ENCODE peak calls at places on chromosomes 1 and 21, in five cellular contexts. One of them, this sample, is unnamed.

GRCh38 chr1:48831579-48831978 is 54.9 kb upstream of the BEND5 start:
- DNase-seq in HepG2: no peak
- DNase-seq in neural progenitor cell: no peak
- DNase-seq in IMR-90: no peak
- DNase-seq in GM23338: no peak
- DNase-seq in this sample: no peak

GRCh38 chr1:176149939-176150807 is 56.9 kb downstream of the COP1 start:
- DNase-seq in IMR-90: no peak
- DNase-seq in neural progenitor cell: peak; percentile 14
- DNase-seq in GM23338: no peak
- DNase-seq in HepG2: peak; percentile 96
- DNase-seq in this sample: peak; percentile 49

GRCh38 chr1:59597420-59598199 is 217.1 kb upstream of the HOOK1 start:
- DNase-seq in IMR-90: peak; percentile 35
- DNase-seq in HepG2: no peak
- DNase-seq in neural progenitor cell: no peak
- DNase-seq in GM23338: no peak
- DNase-seq in this sample: no peak

GRCh38 chr1:9242338-9242969 is 7.9 kb downstream of the H6PD start:
- DNase-seq in IMR-90: no peak
- DNase-seq in GM23338: no peak
- DNase-seq in HepG2: peak; percentile 54
- DNase-seq in neural progenitor cell: no peak
- DNase-seq in this sample: peak; percentile 73

GRCh38 chr1:32195972-32196823 is 4.2 kb upstream of the CCDC28B start:
- DNase-seq in IMR-90: peak; percentile 54
- DNase-seq in HepG2: no peak
- DNase-seq in GM23338: no peak
- DNase-seq in neural progenitor cell: no peak
- DNase-seq in this sample: no peak

GRCh38 chr1:91755176-91755575 is 130.8 kb downstream of the TGFBR3 start:
- DNase-seq in neural progenitor cell: no peak
- DNase-seq in GM23338: no peak
- DNase-seq in IMR-90: peak; percentile 48
- DNase-seq in HepG2: no peak
- DNase-seq in this sample: no peak

GRCh38 chr1:206050655-206051235 is 2.2 kb upstream of the RHEX start:
- DNase-seq in HepG2: no peak
- DNase-seq in IMR-90: peak; percentile 2
- DNase-seq in GM23338: no peak
- DNase-seq in neural progenitor cell: no peak
- DNase-seq in this sample: no peak

GRCh38 chr21:32172106-32172505 is 106.7 kb downstream of the MIS18A start:
- DNase-seq in HepG2: no peak
- DNase-seq in neural progenitor cell: no peak
- DNase-seq in GM23338: no peak
- DNase-seq in IMR-90: no peak
- DNase-seq in this sample: no peak

GRCh38 chr1:54839824-54840223 is 38.7 kb upstream of the TTC22 start:
- DNase-seq in HepG2: no peak
- DNase-seq in IMR-90: no peak
- DNase-seq in GM23338: no peak
- DNase-seq in neural progenitor cell: no peak
- DNase-seq in this sample: no peak

GRCh38 chr1:162302246-162302645 is 74.4 kb downstream of the SPATA46 start:
- DNase-seq in neural progenitor cell: no peak
- DNase-seq in IMR-90: no peak
- DNase-seq in HepG2: no peak
- DNase-seq in GM23338: no peak
- DNase-seq in this sample: no peak

GRCh38 chr1:20896824-20897223 is 109.7 kb upstream of the HP1BP3 start:
- DNase-seq in IMR-90: no peak
- DNase-seq in HepG2: peak; percentile 92
- DNase-seq in GM23338: no peak
- DNase-seq in neural progenitor cell: no peak
- DNase-seq in this sample: peak; percentile 41

GRCh38 chr1:231190456-231190855 is 28.6 kb downstream of the TRIM67 start:
- DNase-seq in GM23338: no peak
- DNase-seq in IMR-90: no peak
- DNase-seq in HepG2: no peak
- DNase-seq in neural progenitor cell: no peak
- DNase-seq in this sample: no peak

GRCh38 chr1:187942986-187943385 is 1114.2 kb downstream of the PLA2G4A start:
- DNase-seq in GM23338: peak; percentile 2
- DNase-seq in neural progenitor cell: no peak
- DNase-seq in HepG2: no peak
- DNase-seq in IMR-90: peak; percentile 29
- DNase-seq in this sample: no peak

GRCh38 chr1:7198664-7199063 is 413.4 kb downstream of the CAMTA1 start:
- DNase-seq in HepG2: no peak
- DNase-seq in GM23338: no peak
- DNase-seq in neural progenitor cell: no peak
- DNase-seq in IMR-90: no peak
- DNase-seq in this sample: no peak

GRCh38 chr1:118878661-118879060 is 109.5 kb downstream of the TBX15 start:
- DNase-seq in HepG2: no peak
- DNase-seq in GM23338: no peak
- DNase-seq in IMR-90: no peak
- DNase-seq in neural progenitor cell: no peak
- DNase-seq in this sample: no peak
- H4K20me1 ChIP-seq in HepG2: no peaks in the 10 kb centered on the region
- H4K20me1 ChIP-seq in GM23338: no peaks in the 10 kb centered on the region
- H4K20me1 ChIP-seq in IMR-90: no peaks in the 10 kb centered on the region
- H4K20me1 ChIP-seq in neural progenitor cell: no peaks in the 10 kb centered on the region
- H4K20me1 ChIP-seq in this sample: no peaks in the 10 kb centered on the region

GRCh38 chr1:15762546-15762945 is 4.0 kb downstream of the FBLIM1 start:
- DNase-seq in GM23338: peak; percentile 59
- DNase-seq in IMR-90: no peak
- DNase-seq in HepG2: no peak
- DNase-seq in neural progenitor cell: no peak
- DNase-seq in this sample: no peak

GRCh38 chr1:15767941-15768340 is 9.3 kb downstream of the FBLIM1 start:
- DNase-seq in neural progenitor cell: no peak
- DNase-seq in HepG2: no peak
- DNase-seq in IMR-90: no peak
- DNase-seq in GM23338: no peak
- DNase-seq in this sample: no peak

GRCh38 chr1:15764269-15764764 is 5.7 kb downstream of the FBLIM1 start:
- DNase-seq in HepG2: no peak
- DNase-seq in neural progenitor cell: no peak
- DNase-seq in GM23338: no peak
- DNase-seq in IMR-90: no peak
- DNase-seq in this sample: peak; percentile 61

GRCh38 chr1:15765495-15766194 is 7.0 kb downstream of the FBLIM1 start:
- DNase-seq in IMR-90: peak; percentile 61
- DNase-seq in HepG2: no peak
- DNase-seq in neural progenitor cell: no peak
- DNase-seq in GM23338: no peak
- DNase-seq in this sample: peak; percentile 60

DNA sequence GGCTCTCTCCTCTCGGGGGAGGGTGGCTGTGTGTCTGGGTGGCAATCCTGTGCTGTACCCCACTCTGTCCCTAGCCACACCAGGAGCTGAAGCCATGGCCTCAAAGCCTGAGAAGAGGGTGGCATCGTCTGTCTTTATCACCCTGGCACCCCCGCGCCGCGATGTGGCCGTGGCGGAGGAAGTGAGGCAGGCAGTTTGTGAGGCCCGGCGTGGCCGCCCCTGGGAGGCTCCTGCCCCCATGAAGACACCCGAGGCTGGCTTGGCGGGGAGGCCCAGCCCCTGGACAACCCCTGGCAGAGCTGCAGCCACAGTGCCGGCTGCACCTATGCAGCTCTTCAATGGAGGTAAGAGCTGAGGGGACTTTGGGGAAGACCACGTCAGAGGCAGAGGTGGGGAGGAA is 6.3 kb downstream of the FBLIM1 start:
- DNase-seq in HepG2: no peak
- DNase-seq in GM23338: no peak
- DNase-seq in IMR-90: no peak
- DNase-seq in neural progenitor cell: no peak
- DNase-seq in this sample: no peak
- H3K27me3 ChIP-seq in HepG2: no peaks in the 10 kb centered on the region
- H3K27me3 ChIP-seq in GM23338: no peaks in the 10 kb centered on the region
- H3K27me3 ChIP-seq in IMR-90: no peaks in the 10 kb centered on the region
- H3K27me3 ChIP-seq in neural progenitor cell: peaks cover 5% of the 10 kb centered on the region
- H3K27me3 ChIP-seq in this sample: no peaks in the 10 kb centered on the region

DNA sequence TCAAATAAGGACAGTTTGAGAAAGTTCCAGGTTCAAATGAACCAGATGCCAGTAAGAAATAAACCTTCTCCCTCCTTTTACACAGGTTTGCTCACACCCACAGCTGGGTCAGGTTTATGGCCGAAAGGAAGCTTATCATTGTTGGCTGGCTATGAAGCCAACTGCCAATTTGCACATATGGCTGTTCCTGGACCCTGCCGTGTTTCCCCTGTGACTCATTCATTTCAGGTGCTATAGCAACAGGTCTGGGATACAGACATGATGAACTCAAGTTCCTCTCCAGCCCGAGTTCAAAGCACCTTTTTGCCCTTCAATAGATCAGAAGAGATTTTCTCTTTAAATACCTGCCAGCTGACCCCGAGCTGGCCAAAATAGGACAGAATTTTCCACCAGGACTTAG is 134.4 kb upstream of the SMYD2 start:
- DNase-seq in IMR-90: no peak
- DNase-seq in neural progenitor cell: no peak
- DNase-seq in GM23338: no peak
- DNase-seq in HepG2: peak; percentile 43
- DNase-seq in this sample: peak; percentile 71
- H3K27ac ChIP-seq in IMR-90: no peak overlapping the region
- H3K27ac ChIP-seq in neural progenitor cell: no peak overlapping the region
- H3K27ac ChIP-seq in GM23338: no peak overlapping the region
- H3K27ac ChIP-seq in HepG2: no peak overlapping the region
- H3K27ac ChIP-seq in this sample: no peak overlapping the region

DNA sequence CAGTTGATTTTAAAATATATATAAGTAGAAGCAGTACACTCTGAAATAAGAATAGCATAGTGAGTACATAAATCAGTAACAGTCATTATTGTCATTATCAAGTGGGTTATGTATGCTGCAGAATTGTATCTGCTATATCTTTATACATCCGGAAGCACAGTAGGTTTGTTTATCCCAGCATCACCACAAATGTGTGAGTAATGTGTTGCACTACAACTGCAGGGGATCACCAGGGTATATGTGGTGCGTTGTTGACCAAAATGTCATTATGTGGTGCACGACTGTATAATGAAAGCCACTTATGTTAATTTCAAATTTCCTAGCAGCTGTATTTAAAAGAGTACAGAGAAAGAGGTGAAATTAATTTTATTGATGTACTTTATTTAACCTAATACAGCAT is 87.7 kb upstream of the GADD45A start:
- DNase-seq in HepG2: no peak
- DNase-seq in GM23338: no peak
- DNase-seq in IMR-90: peak; percentile 34
- DNase-seq in neural progenitor cell: no peak
- DNase-seq in this sample: no peak
- H4K20me1 ChIP-seq in HepG2: no peaks in the 10 kb centered on the region
- H4K20me1 ChIP-seq in GM23338: no peaks in the 10 kb centered on the region
- H4K20me1 ChIP-seq in IMR-90: no peaks in the 10 kb centered on the region
- H4K20me1 ChIP-seq in neural progenitor cell: no peaks in the 10 kb centered on the region
- H4K20me1 ChIP-seq in this sample: no peaks in the 10 kb centered on the region

GRCh38 chr1:161196111-161196510 is 2.7 kb downstream of the ADAMTS4 start:
- DNase-seq in IMR-90: no peak
- DNase-seq in neural progenitor cell: no peak
- DNase-seq in HepG2: no peak
- DNase-seq in GM23338: no peak
- DNase-seq in this sample: no peak

GRCh38 chr1:161192476-161193465 is 6.1 kb downstream of the ADAMTS4 start:
- DNase-seq in neural progenitor cell: peak; percentile 81
- DNase-seq in GM23338: peak; percentile 93
- DNase-seq in IMR-90: peak; percentile 65
- DNase-seq in HepG2: peak; percentile 72
- DNase-seq in this sample: peak; percentile 85

GRCh38 chr1:161193561-161194235 is 5.2 kb downstream of the ADAMTS4 start:
- DNase-seq in IMR-90: no peak
- DNase-seq in GM23338: no peak
- DNase-seq in HepG2: no peak
- DNase-seq in neural progenitor cell: no peak
- DNase-seq in this sample: no peak

GRCh38 chr1:161196521-161197451 is 2.1 kb downstream of the ADAMTS4 start:
- DNase-seq in GM23338: peak; percentile 54
- DNase-seq in neural progenitor cell: peak; percentile 71
- DNase-seq in HepG2: no peak
- DNase-seq in IMR-90: peak; percentile 75
- DNase-seq in this sample: peak; percentile 73

DNA sequence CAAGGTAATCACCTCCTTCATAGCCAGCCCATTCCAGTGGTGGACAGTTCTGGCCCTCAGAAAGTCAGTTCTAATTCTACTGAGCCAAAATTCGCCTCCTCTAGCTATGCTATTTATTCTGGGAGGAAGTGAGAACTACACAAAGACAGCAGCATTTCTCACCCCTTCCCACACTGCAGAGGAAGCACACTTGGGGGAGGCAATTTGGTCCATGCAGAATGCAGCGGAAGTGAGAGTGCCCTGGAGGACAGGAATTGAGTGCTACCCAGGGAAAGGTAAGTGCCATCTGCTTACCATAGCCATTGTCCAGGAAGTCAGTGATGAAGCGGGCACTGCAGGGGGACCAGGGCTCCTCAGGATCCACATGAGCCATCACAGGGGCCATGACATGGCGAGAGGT is 3.7 kb downstream of the ADAMTS4 start:
- DNase-seq in IMR-90: no peak
- DNase-seq in GM23338: no peak
- DNase-seq in neural progenitor cell: no peak
- DNase-seq in HepG2: no peak
- DNase-seq in this sample: no peak
- H3K27me3 ChIP-seq in IMR-90: no peaks in the 10 kb centered on the region
- H3K27me3 ChIP-seq in GM23338: no peaks in the 10 kb centered on the region
- H3K27me3 ChIP-seq in neural progenitor cell: no peaks in the 10 kb centered on the region
- H3K27me3 ChIP-seq in HepG2: no peaks in the 10 kb centered on the region
- H3K27me3 ChIP-seq in this sample: no peaks in the 10 kb centered on the region